ENCODE peak calls at places on chromosomes 16 and 17, in six cellular contexts. O is A172; T is stimulated activated CD8-positive, alpha-beta memory T cell treated with anti-CD3 and anti-CD28 coated beads, Interleukin-12 subunit alpha, Interleukin-12 subunit beta, amount 100 ng/mL, for 4 hours; J is testis; Z is heart right ventricle; I is activated CD8-positive, alpha-beta memory T cell treated with anti-CD3 and anti-CD28 coated beads for 4 hours. F is an unnamed sample.

GRCh38 chr16:81624718-81625543 is 154.2 kb upstream of the PLCG2 start:
- DNase-seq in I (no peak), O (no peak), T (no peak), J (no peak), Z (no peak), F (no peak)

GRCh38 chr17:65531508-65532431 is 29.7 kb downstream of the AXIN2 start:
- DNase-seq in J (peak), Z (peak), I (no peak), T (no peak), O (no peak), F (no peak)

GRCh38 chr17:19304209-19304608 is 58.3 kb downstream of the B9D1 start:
- DNase-seq in O (peak), I (no peak), Z (no peak), J (peak), T (no peak), F (no peak)

GRCh38 chr17:78128616-78129384 is at the start of gene TMC6:
- DNase-seq in Z (peak), T (peak), O (peak), I (no peak), J (no peak), F (peak)

GRCh38 chr17:29159286-29159860 is 20.8 kb downstream of the MYO18A start:
- DNase-seq in T (no peak), J (no peak), Z (no peak), I (no peak), O (no peak), F (no peak)

GRCh38 chr17:4209611-4210010 is 54.2 kb downstream of the ANKFY1 start:
- DNase-seq in O (no peak), J (no peak), T (no peak), Z (peak), I (no peak), F (no peak)

GRCh38 chr17:69179227-69179952 is 37.7 kb upstream of the ABCA6 start:
- DNase-seq in Z (no peak), O (peak), J (no peak), I (no peak), T (no peak), F (no peak)

GRCh38 chr16:64657316-64658011 is 464.4 kb downstream of the CDH11 start:
- DNase-seq in I (no peak), J (no peak), Z (no peak), T (no peak), O (peak), F (no peak)

GRCh38 chr16:30053376-30054015 is 12.1 kb upstream of the ALDOA start:
- DNase-seq in I (no peak), O (peak), J (no peak), Z (no peak), T (no peak), F (no peak)

GRCh38 chr17:1626333-1626732 is 2.3 kb downstream of the SLC43A2 start:
- DNase-seq in I (no peak), T (no peak), J (no peak), Z (no peak), O (no peak), F (no peak)

GRCh38 chr17:958712-959451 is 20.7 kb downstream of the NXN start:
- DNase-seq in Z (no peak), O (no peak), T (no peak), J (no peak), I (no peak), F (no peak)

GRCh38 chr16:3961449-3961849 is 80.9 kb upstream of the CREBBP start:
- DNase-seq in Z (no peak), O (peak), J (peak), T (no peak), I (no peak), F (no peak)

GRCh38 chr17:18920911-18921441 is 31.0 kb upstream of the SLC5A10 start:
- DNase-seq in O (peak), J (no peak), Z (no peak), T (no peak), I (no peak), F (no peak)

GRCh38 chr16:2233872-2234812 is 2.1 kb upstream of the DNASE1L2 start:
- DNase-seq in J (no peak), Z (no peak), I (no peak), O (no peak), T (no peak), F (no peak)

GRCh38 chr17:68318103-68318991 is 27.1 kb downstream of the ARSG start:
- DNase-seq in I (no peak), O (peak), Z (no peak), J (no peak), T (no peak), F (no peak)

GRCh38 chr17:14301761-14302401 is 1.0 kb downstream of the HS3ST3B1 start:
- DNase-seq in Z (peak), O (no peak), I (no peak), T (peak), J (peak), F (peak)

F was measured in NK-92 treated with Interleukin-12 subunit alpha and Interleukin-12 subunit beta, amount 100 ng/mL, for 24 hours.